ENCODE peak calls at places on chromosomes 7 and 10, in four cellular contexts. R is fibroblast of mammary gland, F is heart left ventricle, W is ovary. U is an unnamed sample.

GRCh38 chr7:5824297-5824610 is 42.8 kb upstream of the RNF216 start:
- DNase-seq in R (no peak), F (no peak), W (no peak), U (no peak)

GRCh38 chr10:73868655-73869195 is 5.6 kb downstream of the CAMK2G start:
- DNase-seq in R (no peak), F (no peak), W (no peak), U (no peak)

GRCh38 chr7:47292832-47293309 is 289.0 kb downstream of the TNS3 start:
- DNase-seq in R (no peak), F (no peak), W (no peak), U (peak)

GRCh38 chr10:18773180-18773579 is 113.9 kb downstream of the ARL5B start:
- DNase-seq in R (no peak), F (no peak), W (no peak), U (no peak)

GRCh38 chr7:28509256-28510021 is 97.1 kb downstream of the CREB5 start:
- DNase-seq in R (peak), F (peak), W (no peak), U (no peak)

GRCh38 chr10:94066411-94066810 is 72.7 kb downstream of the PLCE1 start:
- DNase-seq in R (peak), F (no peak), W (no peak), U (peak)

GRCh38 chr10:120423350-120424197 is 33.5 kb upstream of the PLPP4 start:
- DNase-seq in R (peak), F (no peak), W (no peak), U (peak)

GRCh38 chr7:32115831-32116230 is 45.6 kb upstream of the PDE1C start:
- DNase-seq in R (no peak), F (no peak), W (no peak), U (no peak)

GRCh38 chr7:151440799-151441443 is 980 bp upstream of the CRYGN start:
- DNase-seq in R (peak), F (no peak), W (peak), U (peak)

GRCh38 chr7:90988996-90989765 is 275.1 kb upstream of the FZD1 start:
- DNase-seq in R (no peak), F (no peak), W (no peak), U (no peak)

GRCh38 chr7:41943098-41943577 is 240.2 kb upstream of the INHBA start:
- DNase-seq in R (peak), F (peak), W (peak), U (peak)

GRCh38 chr7:157267956-157268355 is 68.8 kb upstream of the DNAJB6 start:
- DNase-seq in R (no peak), F (no peak), W (no peak), U (no peak)

GRCh38 chr10:119029613-119030420 is at the start of gene NANOS1:
- DNase-seq in R (no peak), F (no peak), W (no peak), U (peak)

GRCh38 chr7:20514364-20514763 is 101.1 kb upstream of the ABCB5 start:
- DNase-seq in R (peak), F (no peak), W (no peak), U (peak)

GRCh38 chr10:79498431-79498830 is 13.9 kb upstream of the EIF5AL1 start:
- DNase-seq in R (no peak), F (no peak), W (no peak), U (peak)

GRCh38 chr7:27917774-27918314 is 177.9 kb downstream of the TAX1BP1 start:
- DNase-seq in R (peak), F (no peak), W (no peak), U (peak)

GRCh38 chr7:69309601-69310000 is 288.7 kb upstream of the AUTS2 start:
- DNase-seq in R (peak), F (no peak), W (no peak), U (no peak)

GRCh38 chr10:30788307-30788706 is 158.8 kb upstream of the LYZL2 start:
- DNase-seq in R (peak), F (no peak), W (no peak), U (peak)

GRCh38 chr7:64884085-64884912 is 18.8 kb upstream of the ZNF273 start:
- DNase-seq in R (no peak), F (no peak), W (no peak), U (no peak)

GRCh38 chr7:105587899-105588690 is 6.8 kb upstream of the EFCAB10 start:
- DNase-seq in R (peak), F (no peak), W (no peak), U (no peak)

GRCh38 chr10:24503627-24504320 is 219.9 kb downstream of the ARHGAP21 start:
- DNase-seq in R (peak), F (no peak), W (no peak), U (peak)

GRCh38 chr10:125155101-125155500 is 5.3 kb downstream of the CTBP2 start:
- DNase-seq in R (no peak), F (no peak), W (no peak), U (no peak)

DNA sequence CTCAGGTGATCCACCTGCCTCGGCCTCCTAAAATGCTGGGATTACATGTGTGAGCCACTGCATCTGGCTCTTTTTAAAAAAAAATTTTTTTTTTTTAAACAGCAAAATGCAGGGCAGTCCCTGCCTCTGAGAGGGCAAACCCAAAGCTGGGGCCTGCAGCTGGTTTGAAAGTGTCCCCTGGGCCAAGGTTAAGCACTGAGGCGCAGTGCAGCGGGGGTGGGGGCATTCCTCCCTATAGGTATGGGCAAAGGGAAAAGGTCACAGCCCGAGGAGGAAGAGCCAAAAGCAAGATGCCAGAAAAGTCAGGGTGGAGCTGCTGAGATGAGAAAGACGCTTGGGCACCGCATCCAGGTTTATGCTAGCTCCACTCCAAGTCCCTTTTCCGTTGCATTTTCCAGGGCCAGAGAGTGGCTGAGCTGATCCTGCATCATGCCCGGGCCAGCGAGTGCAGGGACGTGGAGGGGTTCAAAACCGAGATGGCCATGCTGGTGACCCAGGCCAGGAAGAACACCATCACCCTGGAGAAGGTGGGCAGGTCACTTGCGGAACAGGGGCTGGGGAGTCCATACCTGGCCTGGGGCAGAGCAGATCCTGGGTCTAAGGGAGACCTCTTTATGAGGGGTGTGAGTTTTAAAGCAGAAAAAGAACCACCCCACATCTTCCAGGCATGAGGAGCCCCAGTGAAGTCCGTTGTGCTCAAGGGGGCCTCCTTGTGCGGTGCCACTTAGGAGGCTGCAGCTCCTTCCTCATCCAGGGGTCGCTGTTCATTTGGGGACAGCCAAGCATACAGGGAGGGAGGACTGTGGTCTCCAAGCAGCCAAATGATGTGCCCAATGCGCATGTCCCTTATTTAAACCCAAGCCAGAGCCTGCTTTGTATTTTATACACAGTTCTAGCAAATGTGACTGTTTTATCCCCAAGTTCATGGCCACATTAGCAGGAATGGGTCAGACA is 7.0 kb upstream of the NDUFB2 start:
- DNase-seq in R (no peak), F (no peak), W (no peak), U (no peak)
- TF ChIP-seq CTCF in R (no peak), F (no peak), W (no peak), U (no peak)

DNA sequence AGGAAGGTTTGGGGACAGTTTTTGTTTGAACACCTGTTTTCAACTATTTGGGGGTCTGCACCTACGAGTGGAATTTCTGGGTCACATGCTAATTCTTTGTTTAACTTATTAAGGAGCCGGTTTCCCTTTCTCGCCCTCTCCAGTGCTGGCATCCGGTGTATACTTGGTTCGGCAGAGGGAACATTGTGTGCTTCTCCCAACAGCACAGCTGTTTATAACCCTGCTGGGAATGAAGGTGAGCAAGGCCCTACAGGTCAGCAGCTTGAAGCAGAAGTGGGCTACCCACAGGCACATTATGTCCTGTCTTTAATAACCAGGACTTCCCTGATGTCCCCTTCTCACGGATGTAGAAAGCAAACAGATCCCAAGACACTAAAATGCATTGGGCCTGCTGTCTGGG is 87.5 kb upstream of the PDCD4 start:
- DNase-seq in R (no peak), F (peak), W (no peak), U (no peak)
- H3K4me3 ChIP-seq in R (no peak), F (no peak), W (no peak), U (no peak)

GRCh38 chr7:55409474-55410225 is 44.5 kb downstream of the LANCL2 start:
- DNase-seq in R (no peak), F (no peak), W (no peak), U (no peak)
- TF ChIP-seq CTCF in R (peak), F (no peak), W (no peak), U (peak)

GRCh38 chr10:114751856-114752255 is 69.7 kb upstream of the FHIP2A start:
- DNase-seq in R (peak), F (no peak), W (no peak), U (no peak)

GRCh38 chr10:114746531-114746930 is 75.0 kb upstream of the FHIP2A start:
- DNase-seq in R (no peak), F (no peak), W (no peak), U (no peak)

GRCh38 chr10:114749014-114749413 is 72.6 kb upstream of the FHIP2A start:
- DNase-seq in R (no peak), F (no peak), W (no peak), U (no peak)

GRCh38 chr10:114749545-114749944 is 72.0 kb upstream of the FHIP2A start:
- DNase-seq in R (no peak), F (no peak), W (no peak), U (no peak)

GRCh38 chr10:114748270-114748669 is 73.3 kb upstream of the FHIP2A start:
- DNase-seq in R (no peak), F (no peak), W (no peak), U (no peak)
- H3K4me3 ChIP-seq in R (no peak), F (no peak), W (no peak), U (no peak)

GRCh38 chr10:1185911-1186692 is 129.9 kb downstream of the WDR37 start:
- DNase-seq in R (no peak), F (no peak), W (no peak), U (no peak)

GRCh38 chr10:1186693-1186990 is 130.5 kb downstream of the WDR37 start:
- DNase-seq in R (no peak), F (no peak), W (no peak), U (no peak)

GRCh38 chr10:1183033-1183396 is 126.8 kb downstream of the WDR37 start:
- DNase-seq in R (no peak), F (no peak), W (no peak), U (no peak)

GRCh38 chr10:1183746-1184145 is 127.6 kb downstream of the WDR37 start:
- DNase-seq in R (no peak), F (no peak), W (no peak), U (no peak)

GRCh38 chr10:1184541-1185415 is 128.6 kb downstream of the WDR37 start:
- DNase-seq in R (no peak), F (no peak), W (no peak), U (no peak)
- TF ChIP-seq CTCF in R (no peak), F (no peak), W (no peak), U (no peak)

DNA sequence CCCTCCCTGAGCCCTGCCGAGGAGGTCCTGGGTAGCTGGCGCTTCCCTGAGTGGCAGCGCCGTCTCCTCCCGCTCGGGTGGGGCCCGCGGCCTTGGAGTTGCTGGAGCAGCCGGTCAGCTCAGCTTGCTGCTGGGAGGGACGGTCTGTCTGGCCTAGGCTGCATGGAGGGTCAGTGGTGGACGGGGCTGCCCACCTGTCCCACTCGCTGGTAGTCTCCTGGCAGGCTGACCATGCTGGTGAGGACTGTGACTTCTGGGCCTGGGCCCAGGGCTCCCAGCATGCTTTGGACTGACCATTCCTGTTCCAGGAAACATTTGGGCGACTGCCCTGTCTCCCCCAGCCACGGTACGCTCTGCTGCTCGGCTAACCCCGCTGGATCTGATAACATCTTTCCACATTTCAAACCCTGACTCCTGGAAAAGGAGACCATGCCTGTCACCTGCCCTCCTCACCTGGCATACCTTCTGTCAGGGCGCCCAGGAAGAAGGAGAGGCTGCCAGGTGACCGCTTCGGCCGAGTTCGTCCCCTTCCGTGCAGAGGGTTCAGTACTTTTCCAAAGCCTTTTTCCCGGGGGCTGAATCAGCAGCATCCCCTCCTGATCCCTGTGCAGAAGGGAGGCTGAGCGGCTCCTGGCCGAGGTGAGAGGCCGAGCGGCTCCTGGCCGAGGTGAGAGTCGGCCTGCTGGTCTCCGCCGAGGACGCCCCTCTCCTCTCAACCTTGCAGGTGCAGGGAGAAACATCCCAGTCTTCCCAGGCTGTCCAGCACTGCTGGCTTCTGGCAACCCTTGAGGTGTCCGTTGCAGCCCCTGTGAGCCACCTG is 43.4 kb downstream of the FAM20C start:
- DNase-seq in R (no peak), F (peak), W (peak), U (no peak)
- H3K4me3 ChIP-seq in R (no peak), F (no peak), W (no peak), U (no peak)

DNA sequence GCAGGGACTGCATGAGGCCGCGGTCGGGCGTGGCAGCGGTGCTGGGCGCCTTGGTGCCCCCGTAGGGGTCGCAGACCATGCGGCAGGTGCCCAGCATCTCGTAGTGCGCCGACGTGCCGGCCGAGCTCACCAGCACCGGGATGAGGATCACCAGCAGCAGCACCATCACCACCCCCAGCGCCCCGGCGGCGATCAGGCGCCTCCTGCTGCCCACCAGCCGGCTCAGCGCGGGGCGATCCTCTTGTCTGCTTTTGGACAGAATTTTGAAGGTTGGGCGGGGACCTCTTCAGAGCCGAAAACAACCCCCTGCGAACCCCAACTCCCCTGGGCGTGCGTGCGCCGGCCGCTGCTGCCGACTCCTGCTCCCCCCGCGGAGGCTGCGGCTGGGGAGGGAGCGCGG is 779 bp downstream of the C1QL3 start:
- DNase-seq in R (peak), F (no peak), W (no peak), U (peak)
- TF ChIP-seq CTCF in R (peak), F (peak), W (no peak), U (peak)

GRCh38 chr7:127264219-127264618 is 11.5 kb upstream of the GRM8 start:
- DNase-seq in R (no peak), F (no peak), W (no peak), U (no peak)

GRCh38 chr7:127270093-127270492 is 17.4 kb upstream of the GRM8 start:
- DNase-seq in R (no peak), F (no peak), W (no peak), U (no peak)

GRCh38 chr7:127266047-127266446 is 13.3 kb upstream of the GRM8 start:
- DNase-seq in R (no peak), F (no peak), W (no peak), U (no peak)
- H3K4me3 ChIP-seq in R (no peak), F (no peak), W (no peak), U (no peak)

U was measured in choroid plexus epithelial cell.